ENCODE peak calls at places on chromosomes 3 and 15, in seven cellular contexts. O is HCT116, N is stomach, G is transverse colon, X is sigmoid colon, U is heart left ventricle, Y is esophagus squamous epithelium. H is an unnamed sample.

GRCh38 chr3:20023663-20024417 is 11.8 kb upstream of the PP2D1 start:
- DNase-seq in O (no peak), N (peak), G (peak), X (peak), U (peak), Y (no peak), H (peak)

GRCh38 chr3:127389415-127389814 is 101.6 kb upstream of the PRR20G start:
- DNase-seq in O (no peak), N (no peak), G (no peak), X (no peak), U (no peak), Y (no peak), H (no peak)

GRCh38 chr3:65636326-65636725 is 402.4 kb downstream of the MAGI1 start:
- DNase-seq in O (no peak), N (no peak), G (no peak), X (no peak), U (no peak), Y (no peak), H (no peak)

GRCh38 chr3:179801263-179801662 is 148.4 kb downstream of the USP13 start:
- DNase-seq in O (no peak), N (no peak), G (no peak), X (no peak), U (no peak), Y (no peak), H (no peak)

GRCh38 chr3:98843301-98843959 is 58.1 kb downstream of the DCBLD2 start:
- DNase-seq in O (no peak), N (no peak), G (no peak), X (no peak), U (no peak), Y (no peak), H (no peak)

GRCh38 chr3:27714692-27715453 is 7.2 kb downstream of the EOMES start:
- DNase-seq in O (no peak), N (peak), G (peak), X (no peak), U (no peak), Y (no peak), H (peak)

GRCh38 chr3:171458056-171458856 is 1.9 kb downstream of the TNIK start:
- DNase-seq in O (no peak), N (peak), G (peak), X (no peak), U (no peak), Y (no peak), H (peak)

GRCh38 chr15:70777156-70777926 is 14.0 kb upstream of the UACA start:
- DNase-seq in O (no peak), N (no peak), G (no peak), X (no peak), U (no peak), Y (no peak), H (no peak)

GRCh38 chr3:20930034-20930433 is 744.0 kb upstream of the SGO1 start:
- DNase-seq in O (no peak), N (peak), G (no peak), X (no peak), U (no peak), Y (no peak), H (no peak)

GRCh38 chr3:141644931-141645330 is 93.2 kb upstream of the RNF7 start:
- DNase-seq in O (peak), N (peak), G (peak), X (peak), U (peak), Y (peak), H (peak)

GRCh38 chr15:42808921-42809320 is 72.0 kb upstream of the CDAN1 start:
- DNase-seq in O (no peak), N (no peak), G (no peak), X (no peak), U (no peak), Y (no peak), H (no peak)

GRCh38 chr3:127710473-127710941 is 37.8 kb downstream of the ABTB1 start:
- DNase-seq in O (no peak), N (no peak), G (peak), X (peak), U (peak), Y (no peak), H (no peak)

DNA sequence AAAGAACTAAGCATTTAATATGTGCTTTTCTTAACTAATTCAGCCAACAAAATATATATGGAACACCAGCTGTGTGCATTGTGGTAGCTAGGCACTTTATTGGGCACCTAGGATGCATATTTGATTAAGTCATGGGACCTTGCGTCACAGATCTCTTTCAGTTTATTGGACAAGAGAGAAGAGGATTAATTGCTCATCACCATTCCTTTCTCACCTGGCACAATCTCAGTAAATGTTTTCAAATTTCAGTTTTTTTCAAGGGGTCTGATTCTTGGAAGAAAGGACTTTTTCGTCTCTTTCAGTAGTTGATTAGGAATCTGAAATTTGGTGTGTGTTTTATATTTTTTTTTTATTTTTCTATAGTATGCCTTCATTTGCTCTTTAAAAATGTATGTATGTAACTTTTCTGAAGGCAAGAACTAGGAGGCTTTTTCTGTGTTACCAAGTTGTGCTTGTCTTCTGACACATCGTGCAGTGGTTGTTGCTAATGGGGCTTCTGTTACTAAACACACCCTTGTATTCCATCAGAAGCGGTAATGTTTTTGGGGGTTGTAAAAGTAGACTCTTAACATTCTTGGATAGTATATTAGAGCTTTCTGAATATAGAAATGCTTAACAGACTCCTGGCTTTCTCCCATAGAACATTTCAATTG is 2.2 kb downstream of the TIPARP start:
- DNase-seq in O (no peak), N (no peak), G (no peak), X (no peak), U (no peak), Y (no peak), H (no peak)
- TF ChIP-seq CTCF in O (no peak), N (no peak), G (no peak), X (no peak), U (no peak), Y (no peak), H (no peak)

DNA sequence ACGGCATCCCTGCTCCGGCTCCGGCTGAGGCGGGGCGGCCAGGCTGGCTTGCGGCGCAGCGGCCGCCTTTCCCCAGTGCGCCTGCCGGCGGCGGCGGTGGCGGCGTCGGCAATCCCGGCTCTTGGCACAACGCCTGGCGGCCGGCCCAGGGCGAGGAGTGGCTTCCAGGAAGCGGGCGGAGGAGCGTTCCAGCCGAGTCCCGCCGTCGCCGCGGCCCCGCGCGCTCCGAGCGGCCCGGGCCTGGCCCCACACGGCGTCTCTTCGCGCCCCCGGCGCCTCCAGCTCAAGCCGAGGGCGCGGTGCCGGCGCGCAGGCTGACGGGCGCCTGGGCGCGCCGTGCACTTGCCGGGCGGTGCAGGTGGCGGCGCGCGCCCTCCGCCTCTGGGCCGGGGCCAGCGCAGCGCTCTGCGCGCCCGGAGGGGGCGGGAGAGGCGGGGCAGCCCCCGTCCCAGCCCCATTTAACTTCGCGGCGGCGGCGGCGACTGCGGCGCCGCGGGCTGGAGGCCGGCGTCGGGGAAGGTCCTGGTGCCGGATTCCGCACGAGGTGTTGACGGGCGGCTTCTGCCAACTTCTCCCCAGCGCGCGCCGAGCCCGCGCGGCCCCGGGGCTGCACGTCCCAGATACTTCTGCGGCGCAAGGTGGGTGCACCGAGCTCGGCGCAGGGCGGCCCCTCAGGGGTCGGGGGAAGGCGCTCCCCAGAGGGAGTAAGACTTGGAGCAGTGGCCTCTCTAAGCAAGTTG is at the start of gene ADAMTSL3:
- DNase-seq in O (no peak), N (peak), G (peak), X (peak), U (peak), Y (no peak), H (peak)
- TF ChIP-seq POLR2A in O (no peak), N (no peak), G (no peak), X (no peak), U (peak), Y (no peak), H (no peak)

DNA sequence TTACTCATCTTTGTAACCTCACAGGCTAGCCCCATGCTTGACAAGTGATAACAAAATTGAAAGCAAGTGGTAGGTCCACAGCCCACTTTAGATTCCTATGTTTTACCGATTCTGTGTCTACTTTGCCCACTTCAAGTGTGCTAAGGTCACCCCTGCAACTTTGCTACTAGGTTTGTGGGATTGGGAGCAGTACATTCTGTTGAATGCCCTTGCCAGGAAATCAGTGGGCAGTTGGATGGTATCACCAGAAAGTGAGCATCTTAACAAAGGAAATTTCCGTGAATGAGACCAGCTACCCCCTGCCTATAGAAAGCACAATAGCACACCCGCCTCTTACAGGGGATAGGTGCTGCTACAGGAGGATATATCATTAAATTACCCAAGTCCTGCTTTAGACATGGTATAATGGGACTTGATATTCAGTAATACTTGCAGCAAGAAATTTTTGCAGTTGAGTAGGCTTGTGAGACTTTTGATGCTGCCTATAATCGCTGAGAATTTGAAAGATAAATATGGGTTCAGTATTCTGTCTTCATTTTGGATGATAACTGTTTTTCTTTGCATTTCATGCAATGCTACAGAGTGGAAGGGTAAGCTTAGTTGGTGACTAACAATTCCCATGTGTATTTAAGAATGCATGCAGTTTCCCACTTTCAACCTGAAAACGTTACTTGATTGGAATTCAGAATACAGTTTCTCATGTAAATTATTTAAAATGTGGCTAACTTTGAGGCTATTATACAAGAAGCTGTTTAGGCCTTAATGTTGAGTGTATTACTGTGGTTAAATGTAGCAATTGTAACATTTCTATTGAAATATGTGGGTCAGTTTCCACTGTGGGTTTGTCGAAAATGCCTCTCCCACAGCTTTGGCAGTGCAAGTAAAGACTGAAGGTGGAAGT is 9.5 kb downstream of the EBLN2 start:
- DNase-seq in O (no peak), N (no peak), G (no peak), X (no peak), U (no peak), Y (no peak), H (no peak)
- TF ChIP-seq CTCF in O (no peak), N (no peak), G (no peak), X (no peak), U (no peak), Y (no peak), H (no peak)

GRCh38 chr3:188888321-188889056 is 283.3 kb upstream of the TPRG1 start:
- DNase-seq in O (no peak), N (no peak), G (no peak), X (no peak), U (no peak), Y (no peak), H (no peak)
- TF ChIP-seq POLR2A in O (no peak), N (no peak), G (no peak), X (no peak), U (no peak), Y (no peak), H (no peak)

GRCh38 chr15:74442604-74443003 is 8.8 kb upstream of the SEMA7A start:
- DNase-seq in O (no peak), N (no peak), G (no peak), X (no peak), U (no peak), Y (no peak), H (no peak)
- TF ChIP-seq CTCF in O (no peak), N (no peak), G (no peak), X (no peak), U (no peak), Y (no peak), H (no peak)